ENCODE peak calls at places on chromosomes 12 and 14, in nine cellular contexts. One of them, this sample, is unnamed.

GRCh38 chr14:96934961-96935360 is 137.8 kb downstream of the VRK1 start:
- DNase-seq in tibial artery: no peak
- DNase-seq in sigmoid colon: no peak
- DNase-seq in heart left ventricle: no peak
- DNase-seq in fibroblast of lung: no peak
- DNase-seq in Calu3: no peak
- DNase-seq in GM12878: no peak
- DNase-seq in left lung: no peak
- DNase-seq in glutamatergic neuron: peak; percentile 54
- DNase-seq in this sample: no peak

GRCh38 chr12:77667101-77667500 is 163.6 kb upstream of the NAV3 start:
- DNase-seq in fibroblast of lung: peak; percentile 14
- DNase-seq in glutamatergic neuron: no peak
- DNase-seq in GM12878: no peak
- DNase-seq in heart left ventricle: no peak
- DNase-seq in tibial artery: no peak
- DNase-seq in left lung: peak; percentile 20
- DNase-seq in sigmoid colon: no peak
- DNase-seq in Calu3: no peak
- DNase-seq in this sample: no peak

GRCh38 chr12:28771961-28772360 is 377.1 kb upstream of the FAR2 start:
- DNase-seq in GM12878: no peak
- DNase-seq in fibroblast of lung: no peak
- DNase-seq in Calu3: no peak
- DNase-seq in glutamatergic neuron: no peak
- DNase-seq in tibial artery: no peak
- DNase-seq in heart left ventricle: no peak
- DNase-seq in left lung: no peak
- DNase-seq in sigmoid colon: no peak
- DNase-seq in this sample: no peak

GRCh38 chr12:79983492-79983891 is 48.6 kb upstream of the PPP1R12A start:
- DNase-seq in Calu3: no peak
- DNase-seq in heart left ventricle: no peak
- DNase-seq in glutamatergic neuron: no peak
- DNase-seq in tibial artery: no peak
- DNase-seq in GM12878: no peak
- DNase-seq in left lung: no peak
- DNase-seq in sigmoid colon: no peak
- DNase-seq in fibroblast of lung: peak; percentile 63
- DNase-seq in this sample: peak; percentile 26

GRCh38 chr12:88743946-88744685 is 163.8 kb upstream of the KITLG start:
- DNase-seq in sigmoid colon: no peak
- DNase-seq in left lung: no peak
- DNase-seq in heart left ventricle: no peak
- DNase-seq in GM12878: no peak
- DNase-seq in fibroblast of lung: no peak
- DNase-seq in Calu3: no peak
- DNase-seq in glutamatergic neuron: no peak
- DNase-seq in tibial artery: no peak
- DNase-seq in this sample: peak; percentile 62

GRCh38 chr14:94113490-94113889 is 3.0 kb downstream of the IFI27 start:
- DNase-seq in sigmoid colon: peak; percentile 58
- DNase-seq in Calu3: no peak
- DNase-seq in heart left ventricle: peak; percentile 55
- DNase-seq in glutamatergic neuron: no peak
- DNase-seq in GM12878: no peak
- DNase-seq in fibroblast of lung: no peak
- DNase-seq in left lung: no peak
- DNase-seq in tibial artery: no peak
- DNase-seq in this sample: no peak

GRCh38 chr12:117047810-117048584 is 51.2 kb downstream of the TESC start:
- DNase-seq in heart left ventricle: peak; percentile 86
- DNase-seq in sigmoid colon: no peak
- DNase-seq in left lung: no peak
- DNase-seq in fibroblast of lung: peak; percentile 27
- DNase-seq in GM12878: no peak
- DNase-seq in glutamatergic neuron: no peak
- DNase-seq in Calu3: no peak
- DNase-seq in tibial artery: no peak
- DNase-seq in this sample: peak; percentile 85

GRCh38 chr12:77725611-77726010 is 105.1 kb upstream of the NAV3 start:
- DNase-seq in left lung: no peak
- DNase-seq in fibroblast of lung: peak; percentile 39
- DNase-seq in tibial artery: no peak
- DNase-seq in sigmoid colon: no peak
- DNase-seq in heart left ventricle: no peak
- DNase-seq in glutamatergic neuron: no peak
- DNase-seq in GM12878: no peak
- DNase-seq in Calu3: no peak
- DNase-seq in this sample: peak; percentile 59

GRCh38 chr14:35333347-35333730 is 41.2 kb downstream of the PSMA6 start:
- DNase-seq in glutamatergic neuron: no peak
- DNase-seq in GM12878: no peak
- DNase-seq in heart left ventricle: no peak
- DNase-seq in Calu3: no peak
- DNase-seq in sigmoid colon: no peak
- DNase-seq in tibial artery: no peak
- DNase-seq in left lung: no peak
- DNase-seq in fibroblast of lung: no peak
- DNase-seq in this sample: no peak

GRCh38 chr12:67716817-67717216 is 68.3 kb downstream of the DYRK2 start:
- DNase-seq in left lung: no peak
- DNase-seq in glutamatergic neuron: no peak
- DNase-seq in Calu3: no peak
- DNase-seq in sigmoid colon: no peak
- DNase-seq in GM12878: no peak
- DNase-seq in heart left ventricle: no peak
- DNase-seq in tibial artery: no peak
- DNase-seq in fibroblast of lung: no peak
- DNase-seq in this sample: no peak

GRCh38 chr12:43805857-43806736 is at the start of gene TWF1:
- DNase-seq in GM12878: no peak
- DNase-seq in fibroblast of lung: peak; percentile 74
- DNase-seq in sigmoid colon: peak; percentile 91
- DNase-seq in heart left ventricle: peak; percentile 91
- DNase-seq in tibial artery: peak; percentile 83
- DNase-seq in Calu3: peak; percentile 84
- DNase-seq in glutamatergic neuron: peak; percentile 93
- DNase-seq in left lung: peak; percentile 98
- DNase-seq in this sample: peak; percentile 85
- TF ChIP-seq CTCF in GM12878: no peak
- TF ChIP-seq CTCF in fibroblast of lung: peak; percentile 37
- TF ChIP-seq CTCF in sigmoid colon: no peak
- TF ChIP-seq CTCF in heart left ventricle: no peak
- TF ChIP-seq CTCF in tibial artery: peak; percentile 30
- TF ChIP-seq CTCF in Calu3: peak; percentile 32
- TF ChIP-seq CTCF in glutamatergic neuron: no peak
- TF ChIP-seq CTCF in left lung: peak; percentile 14
- TF ChIP-seq CTCF in this sample: peak; percentile 25

GRCh38 chr12:57229041-57229633 is 374 bp upstream of the SHMT2 start:
- DNase-seq in glutamatergic neuron: no peak
- DNase-seq in sigmoid colon: no peak
- DNase-seq in left lung: no peak
- DNase-seq in Calu3: no peak
- DNase-seq in tibial artery: no peak
- DNase-seq in heart left ventricle: no peak
- DNase-seq in GM12878: no peak
- DNase-seq in fibroblast of lung: no peak
- DNase-seq in this sample: peak; percentile 13
- TF ChIP-seq CTCF in glutamatergic neuron: no peak
- TF ChIP-seq CTCF in sigmoid colon: peak; percentile 3
- TF ChIP-seq CTCF in left lung: peak; percentile 18
- TF ChIP-seq CTCF in Calu3: no peak
- TF ChIP-seq CTCF in tibial artery: peak; percentile 28
- TF ChIP-seq CTCF in heart left ventricle: peak; percentile 28
- TF ChIP-seq CTCF in GM12878: no peak
- TF ChIP-seq CTCF in fibroblast of lung: no peak
- TF ChIP-seq CTCF in this sample: peak; percentile 3

GRCh38 chr14:87045956-87046355 is 947.0 kb downstream of the GALC start:
- DNase-seq in fibroblast of lung: no peak
- DNase-seq in GM12878: no peak
- DNase-seq in sigmoid colon: no peak
- DNase-seq in heart left ventricle: no peak
- DNase-seq in glutamatergic neuron: no peak
- DNase-seq in tibial artery: no peak
- DNase-seq in left lung: no peak
- DNase-seq in Calu3: no peak
- DNase-seq in this sample: no peak
- TF ChIP-seq CTCF in fibroblast of lung: no peak
- TF ChIP-seq CTCF in GM12878: no peak
- TF ChIP-seq CTCF in sigmoid colon: no peak
- TF ChIP-seq CTCF in heart left ventricle: no peak
- TF ChIP-seq CTCF in glutamatergic neuron: no peak
- TF ChIP-seq CTCF in tibial artery: no peak
- TF ChIP-seq CTCF in left lung: no peak
- TF ChIP-seq CTCF in Calu3: no peak
- TF ChIP-seq CTCF in this sample: no peak

DNA sequence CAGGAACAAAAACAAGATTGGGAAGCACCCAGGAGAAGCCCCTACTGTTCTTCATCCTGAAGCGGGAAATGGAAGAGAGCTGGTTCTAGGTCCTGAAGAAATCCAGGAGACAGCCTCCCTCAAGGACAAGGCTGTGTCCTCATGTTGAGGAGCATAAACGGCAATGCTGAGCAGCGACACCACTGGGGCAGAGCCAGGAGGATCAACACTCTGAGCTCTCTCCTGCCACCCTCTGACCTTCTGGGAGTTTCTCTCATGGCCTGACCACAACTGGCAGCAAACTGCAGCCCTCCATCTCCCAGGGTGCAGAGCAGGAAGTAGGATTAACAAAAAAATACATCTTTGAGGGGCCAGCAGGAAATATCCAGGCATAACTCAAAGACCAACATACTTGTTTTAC is 1292.2 kb upstream of the TMEM132C start:
- DNase-seq in tibial artery: no peak
- DNase-seq in heart left ventricle: no peak
- DNase-seq in GM12878: no peak
- DNase-seq in Calu3: no peak
- DNase-seq in fibroblast of lung: no peak
- DNase-seq in left lung: no peak
- DNase-seq in glutamatergic neuron: no peak
- DNase-seq in sigmoid colon: no peak
- DNase-seq in this sample: no peak
- TF ChIP-seq CTCF in tibial artery: no peak
- TF ChIP-seq CTCF in heart left ventricle: no peak
- TF ChIP-seq CTCF in GM12878: no peak
- TF ChIP-seq CTCF in Calu3: no peak
- TF ChIP-seq CTCF in fibroblast of lung: no peak
- TF ChIP-seq CTCF in left lung: no peak
- TF ChIP-seq CTCF in glutamatergic neuron: no peak
- TF ChIP-seq CTCF in sigmoid colon: no peak
- TF ChIP-seq CTCF in this sample: no peak

GRCh38 chr14:74501135-74501614 is 7.6 kb downstream of the ISCA2 start:
- DNase-seq in heart left ventricle: peak; percentile 68
- DNase-seq in glutamatergic neuron: peak; percentile 76
- DNase-seq in left lung: no peak
- DNase-seq in sigmoid colon: peak; percentile 92
- DNase-seq in fibroblast of lung: peak; percentile 82
- DNase-seq in GM12878: no peak
- DNase-seq in Calu3: peak; percentile 36
- DNase-seq in tibial artery: peak; percentile 72
- DNase-seq in this sample: peak; percentile 71

GRCh38 chr14:74503973-74504335 is 10.4 kb downstream of the ISCA2 start:
- DNase-seq in Calu3: no peak
- DNase-seq in heart left ventricle: no peak
- DNase-seq in fibroblast of lung: no peak
- DNase-seq in GM12878: no peak
- DNase-seq in tibial artery: no peak
- DNase-seq in left lung: no peak
- DNase-seq in glutamatergic neuron: no peak
- DNase-seq in sigmoid colon: no peak
- DNase-seq in this sample: no peak

GRCh38 chr14:74503256-74503972 is 9.8 kb downstream of the ISCA2 start:
- DNase-seq in left lung: no peak
- DNase-seq in heart left ventricle: no peak
- DNase-seq in glutamatergic neuron: no peak
- DNase-seq in sigmoid colon: no peak
- DNase-seq in GM12878: no peak
- DNase-seq in fibroblast of lung: no peak
- DNase-seq in tibial artery: peak; percentile 19
- DNase-seq in Calu3: no peak
- DNase-seq in this sample: no peak

GRCh38 chr14:74501691-74502090 is 8.1 kb downstream of the ISCA2 start:
- DNase-seq in tibial artery: no peak
- DNase-seq in glutamatergic neuron: no peak
- DNase-seq in sigmoid colon: no peak
- DNase-seq in heart left ventricle: no peak
- DNase-seq in fibroblast of lung: no peak
- DNase-seq in Calu3: no peak
- DNase-seq in left lung: no peak
- DNase-seq in GM12878: no peak
- DNase-seq in this sample: no peak

DNA sequence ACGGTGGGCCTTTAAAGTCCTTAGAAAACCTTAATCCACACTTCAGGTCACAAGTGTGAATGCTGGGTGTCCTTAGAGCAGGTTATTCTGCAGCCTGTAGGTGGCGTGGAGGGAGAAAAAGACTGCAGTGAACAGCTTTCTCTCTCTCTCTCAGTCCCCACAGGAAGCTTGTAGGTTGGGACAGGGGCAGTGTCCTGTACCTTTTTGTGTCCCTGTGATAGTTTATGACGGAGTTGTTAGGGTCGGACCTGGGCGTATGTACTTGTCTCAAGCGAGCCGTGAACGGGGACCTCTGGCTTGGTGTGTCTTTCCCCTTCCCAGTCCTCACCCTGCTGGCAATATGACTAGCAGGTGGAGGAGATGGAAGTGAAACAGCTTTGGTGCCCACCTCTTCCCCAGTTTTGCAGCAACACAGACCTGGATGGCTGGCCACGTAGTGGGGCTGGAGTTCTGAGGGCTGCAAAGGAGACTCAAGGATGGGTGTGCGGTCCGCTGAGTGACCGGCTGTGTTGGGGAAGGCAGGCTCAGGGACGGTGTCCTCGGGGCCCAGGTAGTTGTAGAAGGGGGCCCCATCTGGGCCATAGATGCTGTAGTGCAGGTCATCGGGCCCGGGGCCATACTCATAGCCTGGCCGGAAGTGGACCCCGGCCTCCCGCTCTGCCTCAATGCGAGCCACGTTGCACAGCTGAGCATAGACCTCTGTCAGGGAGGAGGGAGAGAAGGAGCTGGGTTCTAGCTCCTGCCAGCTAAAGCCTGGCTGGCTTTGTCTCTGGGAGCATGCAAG is 8.9 kb downstream of the ISCA2 start:
- DNase-seq in fibroblast of lung: peak; percentile 53
- DNase-seq in glutamatergic neuron: peak; percentile 62
- DNase-seq in tibial artery: peak; percentile 18
- DNase-seq in sigmoid colon: no peak
- DNase-seq in left lung: no peak
- DNase-seq in heart left ventricle: no peak
- DNase-seq in Calu3: peak; percentile 46
- DNase-seq in GM12878: no peak
- DNase-seq in this sample: no peak
- TF ChIP-seq CTCF in fibroblast of lung: peak; percentile 72
- TF ChIP-seq CTCF in glutamatergic neuron: peak; percentile 63
- TF ChIP-seq CTCF in tibial artery: peak; percentile 36
- TF ChIP-seq CTCF in sigmoid colon: no peak
- TF ChIP-seq CTCF in left lung: peak; percentile 18
- TF ChIP-seq CTCF in heart left ventricle: no peak
- TF ChIP-seq CTCF in Calu3: peak; percentile 15
- TF ChIP-seq CTCF in GM12878: peak; percentile 63
- TF ChIP-seq CTCF in this sample: peak; percentile 62

This sample was measured in fibroblast of villous mesenchyme.